ENCODE peak calls at places on chromosomes 13 and 19, in nine cellular contexts. G, E, R, J, X, K, B, Q and M are unnamed samples. For H3K36me3, the result is how much of the 10 kb centered on the place peaks cover.

GRCh38 chr19:56201973-56202372 is at the start of gene ZSCAN5C:
- DNase-seq in G (no peak), E (no peak), R (no peak), J (no peak), X (no peak), K (no peak), B (no peak), Q (no peak), M (no peak)

GRCh38 chr13:111846396-111847174 is 220.4 kb upstream of the SOX1 start:
- DNase-seq in G (peak), E (no peak), R (no peak), J (no peak), X (no peak), K (no peak), B (no peak), Q (no peak), M (no peak)

GRCh38 chr13:66001136-66001535 is 1229.0 kb downstream of the PCDH9 start:
- DNase-seq in G (no peak), E (no peak), R (no peak), J (no peak), X (no peak), K (no peak), B (no peak), Q (no peak), M (no peak)

GRCh38 chr13:33487575-33488243 is 202.2 kb upstream of the STARD13 start:
- DNase-seq in G (peak), E (peak), R (peak), J (peak), X (peak), K (peak), B (peak), Q (no peak), M (no peak)

GRCh38 chr13:99083976-99084375 is 106.1 kb upstream of the DOCK9 start:
- DNase-seq in G (no peak), E (no peak), R (no peak), J (no peak), X (no peak), K (peak), B (no peak), Q (no peak), M (no peak)

GRCh38 chr19:45187421-45188100 is 9.0 kb downstream of the BLOC1S3 start:
- DNase-seq in G (peak), E (peak), R (peak), J (no peak), X (no peak), K (peak), B (no peak), Q (no peak), M (no peak)

GRCh38 chr19:3556423-3556977 is 886 bp downstream of the MFSD12 start:
- DNase-seq in G (no peak), E (no peak), R (no peak), J (no peak), X (no peak), K (peak), B (no peak), Q (no peak), M (no peak)

GRCh38 chr13:110400786-110401533 is 93.9 kb downstream of the COL4A2 start:
- DNase-seq in G (no peak), E (peak), R (no peak), J (no peak), X (peak), K (no peak), B (no peak), Q (no peak), M (no peak)

GRCh38 chr13:27921421-27921960 is 1.7 kb downstream of the PDX1 start:
- DNase-seq in G (no peak), E (no peak), R (peak), J (no peak), X (no peak), K (no peak), B (no peak), Q (no peak), M (no peak)

GRCh38 chr19:11381535-11382369 is 2.4 kb downstream of the EPOR start:
- DNase-seq in G (peak), E (peak), R (peak), J (peak), X (peak), K (peak), B (peak), Q (peak), M (peak)

GRCh38 chr19:42286349-42287016 is 15.4 kb upstream of the PRR19 start:
- DNase-seq in G (no peak), E (peak), R (no peak), J (no peak), X (no peak), K (no peak), B (no peak), Q (no peak), M (peak)

GRCh38 chr13:101611491-101612475 is 159.3 kb downstream of the ITGBL1 start:
- DNase-seq in G (no peak), E (peak), R (no peak), J (no peak), X (no peak), K (no peak), B (no peak), Q (no peak), M (no peak)

GRCh38 chr13:48542581-48543341 is 9.9 kb upstream of the RCBTB2 start:
- DNase-seq in G (peak), E (peak), R (peak), J (no peak), X (peak), K (no peak), B (peak), Q (no peak), M (peak)

GRCh38 chr13:113083402-113084061 is 22.1 kb upstream of the F7 start:
- DNase-seq in G (no peak), E (peak), R (no peak), J (no peak), X (no peak), K (no peak), B (no peak), Q (no peak), M (peak)

GRCh38 chr13:112821340-112822055 is 131.7 kb downstream of the ATP11A start:
- DNase-seq in G (no peak), E (peak), R (no peak), J (no peak), X (peak), K (no peak), B (no peak), Q (no peak), M (no peak)

GRCh38 chr13:75694742-75695141 is 58.6 kb downstream of the LMO7 start:
- DNase-seq in G (no peak), E (peak), R (no peak), J (peak), X (no peak), K (no peak), B (no peak), Q (no peak), M (no peak)

GRCh38 chr13:71964491-71965108 is 97.6 kb upstream of the DACH1 start:
- DNase-seq in G (no peak), E (no peak), R (no peak), J (no peak), X (peak), K (peak), B (no peak), Q (no peak), M (no peak)

GRCh38 chr19:49718511-49718910 is 27.6 kb downstream of the CPT1C start:
- DNase-seq in G (peak), E (no peak), R (no peak), J (no peak), X (peak), K (no peak), B (no peak), Q (no peak), M (no peak)

GRCh38 chr19:2507109-2507508 is 31.2 kb downstream of the GADD45B start:
- DNase-seq in G (no peak), E (peak), R (no peak), J (peak), X (peak), K (no peak), B (peak), Q (no peak), M (no peak)

GRCh38 chr13:95083758-95084157 is 217.5 kb downstream of the ABCC4 start:
- DNase-seq in G (no peak), E (peak), R (no peak), J (peak), X (peak), K (no peak), B (no peak), Q (no peak), M (no peak)

GRCh38 chr19:42252365-42253244 is 2.3 kb downstream of the ERF start:
- DNase-seq in G (peak), E (peak), R (no peak), J (peak), X (peak), K (peak), B (no peak), Q (no peak), M (peak)

GRCh38 chr13:100124265-100124664 is 35.4 kb downstream of the PCCA start:
- DNase-seq in G (no peak), E (peak), R (no peak), J (no peak), X (no peak), K (no peak), B (no peak), Q (no peak), M (no peak)

GRCh38 chr13:21744149-21744548 is 73.3 kb downstream of the FGF9 start:
- DNase-seq in G (no peak), E (no peak), R (no peak), J (no peak), X (no peak), K (no peak), B (no peak), Q (no peak), M (no peak)

GRCh38 chr19:41510484-41510883 is 65.5 kb upstream of the CEACAM21 start:
- DNase-seq in G (no peak), E (no peak), R (no peak), J (no peak), X (no peak), K (no peak), B (no peak), Q (no peak), M (no peak)

DNA sequence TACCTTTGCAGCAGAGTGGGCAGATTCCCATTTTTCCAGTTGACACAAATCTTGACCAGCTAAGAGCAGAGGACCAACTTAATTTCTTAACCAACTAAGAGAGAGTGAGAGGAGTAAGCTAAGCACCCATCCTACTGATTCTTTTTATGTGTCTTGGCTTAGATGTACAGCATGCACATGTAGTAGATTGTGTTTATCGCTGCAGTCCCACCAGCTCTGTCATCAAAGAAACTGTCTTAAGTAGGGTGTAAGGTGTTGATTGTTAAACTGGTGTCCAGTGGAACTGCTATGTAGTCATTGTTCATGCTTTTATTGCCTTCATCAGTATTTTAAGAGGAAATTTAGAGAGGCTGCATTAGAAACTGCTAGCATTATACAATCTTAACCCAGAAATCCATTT is 9.0 kb upstream of the UFM1 start:
- DNase-seq in G (no peak), E (no peak), R (no peak), J (no peak), X (no peak), K (no peak), B (no peak), Q (no peak), M (no peak)
- H3K36me3 ChIP-seq in G (under half), E (under half), R (under half), J (under half), X (under half), K (under half), B (under half), Q (under half), M (under half)

GRCh38 chr19:5827891-5828660 is 11.4 kb downstream of the FUT6 start:
- DNase-seq in G (peak), E (peak), R (peak), J (peak), X (peak), K (peak), B (peak), Q (peak), M (peak)

GRCh38 chr19:5829567-5830315 is 9.8 kb downstream of the FUT6 start:
- DNase-seq in G (no peak), E (no peak), R (no peak), J (no peak), X (no peak), K (no peak), B (no peak), Q (no peak), M (no peak)

GRCh38 chr19:5828661-5829566 is 10.6 kb downstream of the FUT6 start:
- DNase-seq in G (peak), E (peak), R (peak), J (no peak), X (peak), K (no peak), B (no peak), Q (no peak), M (no peak)

GRCh38 chr19:5826531-5827341 is 12.8 kb downstream of the FUT6 start:
- DNase-seq in G (peak), E (peak), R (peak), J (no peak), X (peak), K (peak), B (peak), Q (no peak), M (peak)

DNA sequence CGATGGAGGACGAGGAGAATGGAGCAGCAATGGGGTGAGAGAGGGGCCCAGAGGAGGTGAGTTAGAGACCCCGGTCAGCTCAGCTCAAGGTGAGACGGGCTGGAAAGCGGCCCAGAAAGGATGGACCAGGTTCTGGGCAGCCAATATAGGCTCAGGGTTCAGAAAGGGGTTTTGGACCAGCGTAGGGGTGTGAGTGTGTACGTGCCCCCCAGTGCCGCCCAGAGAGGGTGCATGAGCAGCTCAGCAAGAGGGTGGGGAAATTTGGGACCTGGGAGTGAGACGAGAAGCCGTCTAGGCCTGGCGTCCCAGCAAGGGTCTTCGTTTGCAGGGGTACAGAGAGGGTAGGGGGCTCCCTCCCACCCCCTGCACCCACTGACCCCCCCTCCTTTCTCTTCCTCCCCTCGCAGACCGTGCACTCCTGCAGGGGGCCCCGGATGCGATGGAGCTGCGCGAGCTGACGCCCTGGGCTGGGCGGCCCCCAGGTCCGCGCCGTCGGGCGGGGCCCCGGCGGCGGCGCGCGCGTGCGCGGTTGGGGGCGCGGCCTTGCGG is 12.1 kb downstream of the FUT6 start:
- DNase-seq in G (no peak), E (no peak), R (no peak), J (no peak), X (no peak), K (no peak), B (no peak), Q (no peak), M (no peak)
- H3K9ac ChIP-seq in G (peak), E (no peak), R (no peak), J (no peak), X (peak), K (peak), B (peak), Q (peak), M (no peak)

DNA sequence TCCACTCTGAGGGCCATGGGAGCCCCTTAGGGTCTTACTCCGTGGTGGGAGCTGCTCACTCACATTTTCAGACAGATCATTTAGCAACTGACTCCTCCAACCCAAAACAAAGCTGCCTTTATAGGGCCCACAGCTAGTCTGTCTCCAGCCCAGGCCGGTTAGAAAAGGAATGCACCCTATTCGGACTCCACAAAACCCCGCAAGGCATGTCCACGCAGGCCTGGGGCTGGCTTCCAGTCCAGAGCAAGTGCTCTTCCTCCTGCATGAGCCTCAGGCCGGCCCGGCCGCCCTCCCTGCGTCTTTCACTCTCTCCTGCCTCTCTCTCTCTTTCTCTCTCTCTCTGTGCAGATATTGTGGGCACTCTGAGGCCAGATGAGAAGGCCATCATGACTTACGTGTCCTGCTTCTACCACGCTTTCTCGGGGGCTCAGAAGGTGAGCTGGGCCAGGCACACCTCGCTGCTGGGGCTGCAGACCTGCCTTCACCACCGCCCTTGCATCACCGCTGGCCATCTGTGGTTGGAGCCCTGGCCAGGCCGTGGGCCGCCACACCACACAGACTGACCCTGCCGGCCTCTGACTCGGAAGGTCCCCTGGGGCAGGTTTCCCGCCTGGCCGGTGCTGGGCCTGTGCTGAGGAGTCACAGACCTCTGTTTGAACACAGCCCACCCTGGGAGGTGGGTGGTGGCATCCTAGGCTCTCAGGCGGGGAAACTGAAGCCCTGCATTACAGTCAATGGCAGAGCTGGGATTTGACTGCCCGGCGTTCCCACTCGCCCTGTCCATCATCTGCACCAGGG is 33.1 kb downstream of the CAPN12 start:
- DNase-seq in G (no peak), E (peak), R (no peak), J (peak), X (peak), K (no peak), B (no peak), Q (no peak), M (no peak)
- H3K36me3 ChIP-seq in G (under half), E (half or more), R (under half), J (under half), X (half or more), K (under half), B (half or more), Q (half or more), M (under half)

GRCh38 chr19:30324982-30325381 is 47.2 kb upstream of the ZNF536 start:
- DNase-seq in G (no peak), E (no peak), R (no peak), J (no peak), X (no peak), K (no peak), B (no peak), Q (no peak), M (no peak)
- H3K9ac ChIP-seq in G (no peak), E (no peak), R (no peak), J (no peak), X (no peak), K (no peak), B (no peak), Q (no peak), M (no peak)

DNA sequence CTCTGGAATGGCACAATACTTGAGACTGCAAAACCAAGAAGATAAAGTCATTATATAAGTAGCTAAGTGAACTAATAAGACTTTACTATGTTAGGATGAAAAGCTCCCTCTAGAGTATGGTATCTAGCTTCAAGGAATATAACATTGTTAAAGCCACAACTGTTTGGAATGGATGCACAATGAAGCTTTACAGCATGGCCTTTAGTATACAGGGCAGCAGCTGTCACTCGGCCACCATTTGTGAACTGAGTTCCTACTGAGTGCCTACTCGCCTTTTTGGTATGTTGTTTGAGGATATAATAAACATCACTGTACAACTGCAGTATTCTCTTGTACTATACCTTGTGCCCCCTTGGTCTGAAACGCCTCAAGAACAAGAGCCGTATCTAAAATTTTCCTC is 6.8 kb downstream of the ALG5 start:
- DNase-seq in G (no peak), E (no peak), R (no peak), J (no peak), X (peak), K (no peak), B (no peak), Q (no peak), M (no peak)
- H3K36me3 ChIP-seq in G (under half), E (half or more), R (under half), J (under half), X (half or more), K (under half), B (under half), Q (half or more), M (under half)

GRCh38 chr13:77033717-77034302 is 6.9 kb upstream of the FBXL3 start:
- DNase-seq in G (no peak), E (peak), R (no peak), J (peak), X (no peak), K (no peak), B (no peak), Q (no peak), M (no peak)
- H3K9ac ChIP-seq in G (no peak), E (no peak), R (no peak), J (no peak), X (no peak), K (no peak), B (no peak), Q (no peak), M (no peak)

GRCh38 chr19:19051478-19052213 is 12.1 kb upstream of the SLC25A42 start:
- DNase-seq in G (no peak), E (no peak), R (no peak), J (no peak), X (no peak), K (no peak), B (no peak), Q (no peak), M (no peak)
- H3K36me3 ChIP-seq in G (under half), E (under half), R (under half), J (under half), X (half or more), K (under half), B (under half), Q (half or more), M (under half)